ENCODE peak calls at places on chromosomes 12 and 14, in five cellular contexts. Z is SK-N-SH, U is esophagus muscularis mucosa, Y is HL-60, G is transverse colon. Q is an unnamed sample.

GRCh38 chr12:56628671-56629458 is 1.3 kb downstream of the BAZ2A start:
- DNase-seq in Y (peak; percentile 61), U (no peak), G (peak; percentile 79), Z (peak; percentile 72), Q (peak; percentile 81)

GRCh38 chr12:46363582-46364299 is 8.8 kb downstream of the SLC38A2 start:
- DNase-seq in U (no peak), G (no peak), Z (no peak), Y (no peak), Q (no peak)

GRCh38 chr14:61080591-61081010 is 99.6 kb downstream of the SLC38A6 start:
- DNase-seq in G (no peak), Y (no peak), U (no peak), Z (no peak), Q (no peak)

GRCh38 chr14:95222151-95222631 is 64.9 kb upstream of the DICER1 start:
- DNase-seq in U (no peak), Z (no peak), Y (no peak), G (no peak), Q (peak; percentile 66)

GRCh38 chr12:94309348-94309747 is 150.3 kb downstream of the CEP83 start:
- DNase-seq in G (no peak), U (no peak), Z (no peak), Y (no peak), Q (no peak)

GRCh38 chr14:62097072-62097471 is 334.9 kb downstream of the SNAPC1 start:
- DNase-seq in U (no peak), G (no peak), Y (no peak), Z (no peak), Q (no peak)

GRCh38 chr14:94677239-94677612 is 65.0 kb downstream of the SERPINA3 start:
- DNase-seq in G (no peak), Z (no peak), Y (no peak), U (no peak), Q (peak; percentile 30)

GRCh38 chr14:80211143-80212024 is at the start of gene DIO2:
- DNase-seq in Y (no peak), G (no peak), U (no peak), Z (no peak), Q (no peak)

GRCh38 chr12:63668028-63668799 is at the start of gene DPY19L2:
- DNase-seq in U (peak; percentile 92), G (peak; percentile 36), Z (peak; percentile 83), Y (peak; percentile 6), Q (peak; percentile 88)

GRCh38 chr12:24889403-24889802 is 59.5 kb downstream of the BCAT1 start:
- DNase-seq in U (no peak), Y (no peak), Z (no peak), G (no peak), Q (no peak)

GRCh38 chr14:82710257-82710841 is 1176.7 kb upstream of the SEL1L start:
- DNase-seq in G (peak; percentile 30), Z (peak; percentile 38), U (no peak), Y (peak; percentile 59), Q (no peak)

GRCh38 chr12:64674367-64674922 is 64.2 kb downstream of the RASSF3 start:
- DNase-seq in Y (no peak), G (no peak), Z (no peak), U (no peak), Q (no peak)

GRCh38 chr12:29103539-29103974 is 45.5 kb upstream of the FAR2 start:
- DNase-seq in Y (peak; percentile 59), U (no peak), G (peak; percentile 11), Z (no peak), Q (no peak)

GRCh38 chr12:42568952-42569916 is 20.3 kb downstream of the PRICKLE1 start:
- DNase-seq in U (no peak), G (no peak), Y (peak; percentile 32), Z (no peak), Q (no peak)

GRCh38 chr12:571795-572531 is 91.3 kb downstream of the NINJ2 start:
- DNase-seq in G (no peak), Z (no peak), U (no peak), Y (no peak), Q (peak; percentile 65)

GRCh38 chr14:23538049-23538718 is 13.4 kb downstream of the ZFHX2 start:
- DNase-seq in Z (no peak), G (no peak), U (no peak), Y (no peak), Q (no peak)

GRCh38 chr14:35223927-35224326 is 68.3 kb upstream of the PSMA6 start:
- DNase-seq in Y (no peak), G (no peak), Z (no peak), U (no peak), Q (no peak)

GRCh38 chr14:39218171-39218769 is 15.4 kb upstream of the MIA2 start:
- DNase-seq in U (no peak), Y (no peak), G (no peak), Z (no peak), Q (no peak)

GRCh38 chr12:124898200-124898950 is 16.1 kb downstream of the UBC start:
- DNase-seq in Y (peak; percentile 74), G (peak; percentile 74), U (no peak), Z (peak; percentile 81), Q (peak; percentile 74)

GRCh38 chr12:83114042-83114441 is 427.3 kb downstream of the TMTC2 start:
- DNase-seq in Y (no peak), U (no peak), Z (no peak), G (no peak), Q (no peak)

GRCh38 chr12:25436206-25436912 is 116.7 kb downstream of the LMNTD1 start:
- DNase-seq in G (no peak), Y (peak; percentile 46), Z (peak; percentile 64), U (no peak), Q (no peak)

GRCh38 chr14:60926002-60926401 is 54.9 kb downstream of the TRMT5 start:
- DNase-seq in U (no peak), Y (no peak), G (no peak), Z (no peak), Q (no peak)

GRCh38 chr14:68564826-68565760 is 227.8 kb downstream of the ZFP36L1 start:
- DNase-seq in Z (no peak), G (no peak), Y (no peak), U (no peak), Q (no peak)

GRCh38 chr12:53120685-53121525 is 17.6 kb downstream of the SOAT2 start:
- DNase-seq in G (no peak), Z (no peak), Y (no peak), U (no peak), Q (no peak)

DNA sequence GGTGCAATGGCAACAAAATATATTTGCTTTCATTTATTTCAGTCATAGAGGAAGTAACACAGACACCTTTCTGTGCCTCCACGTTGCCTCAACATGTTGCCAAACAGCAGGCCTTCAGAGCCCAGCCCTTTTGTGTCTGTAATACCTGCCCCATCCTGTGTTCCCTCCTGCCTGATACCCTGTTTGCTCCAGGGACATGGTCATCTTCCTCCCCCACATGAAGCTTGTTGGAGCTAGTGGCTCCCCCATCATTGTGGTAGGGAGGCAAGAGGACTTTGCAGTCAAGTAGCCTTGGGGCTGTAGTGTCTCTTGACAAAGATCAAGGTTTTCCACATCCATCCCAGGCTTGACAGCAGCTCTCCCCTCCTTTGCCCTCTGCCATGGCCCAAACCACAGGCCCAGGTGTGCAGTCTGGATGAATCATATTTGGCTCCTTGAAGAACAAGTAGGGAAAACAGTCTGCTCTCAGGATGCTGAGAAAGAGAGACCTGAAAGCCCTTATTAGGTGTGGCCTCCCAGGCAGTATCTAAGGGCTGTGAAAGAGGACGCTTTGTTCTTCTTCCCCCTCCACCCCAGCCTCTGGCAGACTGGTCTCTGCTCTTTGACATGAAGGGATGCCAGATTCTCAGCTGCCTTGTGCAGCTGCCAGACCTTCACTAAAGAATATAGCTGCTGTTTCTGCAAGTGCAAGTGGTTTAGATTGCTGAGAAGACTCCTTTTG is 329.0 kb downstream of the C12orf75 start:
- DNase-seq in G (no peak), Z (no peak), Y (no peak), U (no peak), Q (no peak)
- TF ChIP-seq POLR2AphosphoS5 in G (no peak), Z (no peak), Y (no peak), U (no peak), Q (no peak)

GRCh38 chr12:6960291-6961277 is 9.4 kb downstream of the PTPN6 start:
- DNase-seq in G (peak; percentile 58), Z (peak; percentile 38), Y (peak; percentile 78), U (no peak), Q (peak; percentile 70)

GRCh38 chr12:6959376-6960290 is 8.5 kb downstream of the PTPN6 start:
- DNase-seq in G (no peak), Y (no peak), Z (no peak), U (no peak), Q (peak; percentile 68)

GRCh38 chr12:6957151-6957701 is 6.1 kb downstream of the PTPN6 start:
- DNase-seq in Z (peak; percentile 15), G (no peak), U (no peak), Y (no peak), Q (peak; percentile 62)

GRCh38 chr12:6957741-6958608 is 6.8 kb downstream of the PTPN6 start:
- DNase-seq in G (no peak), Y (no peak), U (no peak), Z (no peak), Q (peak; percentile 63)

GRCh38 chr12:6958609-6959375 is 7.6 kb downstream of the PTPN6 start:
- DNase-seq in G (peak; percentile 75), U (no peak), Y (peak; percentile 85), Z (peak; percentile 16), Q (peak; percentile 68)
- H3K27ac ChIP-seq in G (peak overlapping the region; percentile 93), U (peak overlapping the region; percentile 46), Y (peak overlapping the region; percentile 99), Z (no peak overlapping the region), Q (no peak overlapping the region)

DNA sequence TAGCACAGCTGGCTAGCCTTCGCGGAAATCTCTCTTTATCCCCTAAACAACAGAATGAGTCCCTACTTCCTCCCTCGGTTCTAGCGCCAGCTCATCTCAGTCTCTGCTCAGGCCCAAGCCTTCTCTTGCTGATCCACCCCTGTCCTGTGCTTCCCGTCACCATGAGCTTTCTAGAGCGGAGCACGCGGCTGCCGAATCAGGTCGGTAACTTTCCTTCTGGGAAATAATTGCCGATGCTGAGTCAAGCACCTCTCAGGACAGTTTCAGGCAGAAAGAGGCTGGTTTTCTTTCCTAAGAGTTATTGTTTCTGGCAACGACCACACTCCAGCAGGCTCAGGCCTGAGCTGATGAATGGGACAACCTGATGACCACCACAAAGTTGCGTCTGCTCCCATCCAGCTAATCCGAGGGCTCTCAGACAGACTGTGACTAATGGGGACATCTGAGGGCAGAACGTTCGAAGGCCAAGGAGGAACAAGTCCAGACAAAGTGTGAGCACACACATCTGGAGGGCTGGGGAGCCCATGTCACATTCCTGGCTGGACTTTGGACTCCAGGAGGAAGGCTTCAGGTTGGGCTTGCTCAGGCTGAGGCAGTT is 13.6 kb upstream of the GPR68 start:
- DNase-seq in U (no peak), Z (no peak), Y (no peak), G (peak; percentile 36), Q (peak; percentile 91)
- TF ChIP-seq POLR2AphosphoS5 in U (peak; percentile 31), Z (no peak), Y (no peak), G (peak; percentile 80), Q (peak; percentile 45)

GRCh38 chr14:64758025-64758521 is 53.8 kb downstream of the PLEKHG3 start:
- DNase-seq in Z (no peak), G (peak; percentile 39), Y (no peak), U (no peak), Q (no peak)
- H3K27ac ChIP-seq in Z (peak overlapping the region; percentile 65), G (no peak overlapping the region), Y (no peak overlapping the region), U (no peak overlapping the region), Q (no peak overlapping the region)

GRCh38 chr14:64504897-64505771 is 564 bp downstream of the ZBTB1 start:
- DNase-seq in G (peak; percentile 92), Z (peak; percentile 82), Y (peak; percentile 81), U (peak; percentile 96), Q (peak; percentile 96)
- TF ChIP-seq POLR2AphosphoS5 in G (peak; percentile 54), Z (no peak), Y (no peak), U (no peak), Q (peak; percentile 29)

Q was measured in sigmoid colon.